ENCODE peak calls at places on chromosomes 16 and 17, in six cellular contexts. D is left kidney; E is CD4-positive, alpha-beta memory T cell; P is islet precursor cell; S is activated T-helper 1 cell treated with Interleukin-2 at 50 U/mL for 16 hours; L is stimulated activated CD8-positive, alpha-beta memory T cell treated with anti-CD3 and anti-CD28 coated beads, Interleukin-4, amount 100 ng/mL, for 4 hours. J is an unnamed sample.

GRCh38 chr16:50335198-50335958 is 33.4 kb downstream of the BRD7 start:
- DNase-seq in D (no peak), E (peak; percentile 26), P (no peak), S (peak; percentile 40), L (no peak), J (no peak)

GRCh38 chr17:46974086-46974485 is 5.0 kb downstream of the RPRML start:
- DNase-seq in D (no peak), E (no peak), P (no peak), S (no peak), L (no peak), J (no peak)

GRCh38 chr16:12559714-12560113 is 244.0 kb downstream of the CPPED1 start:
- DNase-seq in D (no peak), E (no peak), P (no peak), S (no peak), L (no peak), J (no peak)

GRCh38 chr17:50363217-50364060 is 9.5 kb downstream of the MRPL27 start:
- DNase-seq in D (peak; percentile 86), E (no peak), P (peak; percentile 94), S (no peak), L (no peak), J (no peak)

GRCh38 chr16:84933774-84934571 is 77.4 kb downstream of the ZDHHC7 start:
- DNase-seq in D (no peak), E (no peak), P (no peak), S (no peak), L (no peak), J (no peak)

GRCh38 chr16:23924138-23924537 is 88.4 kb downstream of the PRKCB start:
- DNase-seq in D (no peak), E (no peak), P (no peak), S (no peak), L (no peak), J (no peak)

GRCh38 chr16:2467301-2468141 is 3.6 kb upstream of the NTN3 start:
- DNase-seq in D (peak; percentile 94), E (no peak), P (peak; percentile 77), S (no peak), L (no peak), J (no peak)

GRCh38 chr16:82044585-82044911 is 9.5 kb downstream of the HSD17B2 start:
- DNase-seq in D (no peak), E (no peak), P (no peak), S (no peak), L (no peak), J (no peak)

GRCh38 chr17:36089888-36090836 is at the start of gene CCL3:
- DNase-seq in D (no peak), E (no peak), P (peak; percentile 49), S (no peak), L (no peak), J (no peak)

GRCh38 chr17:14429084-14429483 is 128.2 kb downstream of the HS3ST3B1 start:
- DNase-seq in D (no peak), E (no peak), P (no peak), S (no peak), L (no peak), J (no peak)

GRCh38 chr17:80107231-80108021 is 6.0 kb downstream of the GAA start:
- DNase-seq in D (no peak), E (no peak), P (peak; percentile 55), S (no peak), L (no peak), J (no peak)

GRCh38 chr16:63695347-63695746 is 1426.5 kb downstream of the CDH11 start:
- DNase-seq in D (no peak), E (no peak), P (no peak), S (no peak), L (no peak), J (no peak)

GRCh38 chr17:48439473-48439872 is 9.5 kb upstream of the SKAP1 start:
- DNase-seq in D (no peak), E (no peak), P (peak; percentile 9), S (no peak), L (no peak), J (no peak)

GRCh38 chr17:29563816-29564215 is 3.0 kb downstream of the ABHD15 start:
- DNase-seq in D (no peak), E (no peak), P (peak; percentile 23), S (no peak), L (no peak), J (no peak)

GRCh38 chr16:50692999-50693781 is at the start of gene NOD2:
- DNase-seq in D (peak; percentile 53), E (no peak), P (no peak), S (no peak), L (no peak), J (no peak)

GRCh38 chr17:76900723-76901122 is 32.5 kb downstream of the MGAT5B start:
- DNase-seq in D (no peak), E (no peak), P (no peak), S (no peak), L (no peak), J (no peak)

J was measured in cortex of kidney.